ENCODE peak calls at places on chromosomes 6 and 20, in ten cellular contexts. One of them, this sample, is unnamed.

GRCh38 chr6:42226251-42227143 is 8.8 kb upstream of the MRPS10 start:
- DNase-seq in AG09309: no peak
- DNase-seq in upper lobe of right lung: no peak
- DNase-seq in dorsolateral prefrontal cortex: no peak
- DNase-seq in body of pancreas: peak; percentile 13
- DNase-seq in upper lobe of left lung: no peak
- DNase-seq in fibroblast of pulmonary artery: peak; percentile 28
- DNase-seq in neural crest cell: no peak
- DNase-seq in HFF-Myc: no peak
- DNase-seq in cardiac muscle cell: no peak
- DNase-seq in this sample: peak; percentile 47

GRCh38 chr6:3392930-3393575 is 63.8 kb downstream of the SLC22A23 start:
- DNase-seq in AG09309: no peak
- DNase-seq in upper lobe of right lung: no peak
- DNase-seq in dorsolateral prefrontal cortex: no peak
- DNase-seq in body of pancreas: no peak
- DNase-seq in upper lobe of left lung: no peak
- DNase-seq in fibroblast of pulmonary artery: no peak
- DNase-seq in neural crest cell: no peak
- DNase-seq in HFF-Myc: no peak
- DNase-seq in cardiac muscle cell: no peak
- DNase-seq in this sample: no peak

GRCh38 chr6:143822584-143823024 is 20.5 kb upstream of the LTV1 start:
- DNase-seq in AG09309: peak; percentile 46
- DNase-seq in upper lobe of right lung: no peak
- DNase-seq in dorsolateral prefrontal cortex: no peak
- DNase-seq in body of pancreas: no peak
- DNase-seq in upper lobe of left lung: no peak
- DNase-seq in fibroblast of pulmonary artery: peak; percentile 72
- DNase-seq in neural crest cell: no peak
- DNase-seq in HFF-Myc: no peak
- DNase-seq in cardiac muscle cell: peak; percentile 74
- DNase-seq in this sample: peak; percentile 90

GRCh38 chr6:25169551-25170335 is 109.4 kb upstream of the CARMIL1 start:
- DNase-seq in AG09309: no peak
- DNase-seq in upper lobe of right lung: no peak
- DNase-seq in dorsolateral prefrontal cortex: no peak
- DNase-seq in body of pancreas: no peak
- DNase-seq in upper lobe of left lung: no peak
- DNase-seq in fibroblast of pulmonary artery: no peak
- DNase-seq in neural crest cell: no peak
- DNase-seq in HFF-Myc: no peak
- DNase-seq in cardiac muscle cell: no peak
- DNase-seq in this sample: peak; percentile 51

GRCh38 chr6:141107562-141108160 is 1025.1 kb upstream of the GJE1 start:
- DNase-seq in AG09309: no peak
- DNase-seq in upper lobe of right lung: no peak
- DNase-seq in dorsolateral prefrontal cortex: no peak
- DNase-seq in body of pancreas: no peak
- DNase-seq in upper lobe of left lung: no peak
- DNase-seq in fibroblast of pulmonary artery: peak; percentile 65
- DNase-seq in neural crest cell: no peak
- DNase-seq in HFF-Myc: peak; percentile 17
- DNase-seq in cardiac muscle cell: peak; percentile 14
- DNase-seq in this sample: peak; percentile 41

GRCh38 chr6:161198176-161198575 is 75.7 kb downstream of the AGPAT4 start:
- DNase-seq in AG09309: peak; percentile 33
- DNase-seq in upper lobe of right lung: no peak
- DNase-seq in dorsolateral prefrontal cortex: no peak
- DNase-seq in body of pancreas: no peak
- DNase-seq in upper lobe of left lung: no peak
- DNase-seq in fibroblast of pulmonary artery: peak; percentile 72
- DNase-seq in neural crest cell: no peak
- DNase-seq in HFF-Myc: no peak
- DNase-seq in cardiac muscle cell: peak; percentile 72
- DNase-seq in this sample: peak; percentile 89

GRCh38 chr6:167092672-167093339 is 30.1 kb upstream of the CCR6 start:
- DNase-seq in AG09309: no peak
- DNase-seq in upper lobe of right lung: no peak
- DNase-seq in dorsolateral prefrontal cortex: no peak
- DNase-seq in body of pancreas: no peak
- DNase-seq in upper lobe of left lung: no peak
- DNase-seq in fibroblast of pulmonary artery: no peak
- DNase-seq in neural crest cell: no peak
- DNase-seq in HFF-Myc: no peak
- DNase-seq in cardiac muscle cell: no peak
- DNase-seq in this sample: no peak

GRCh38 chr20:54048489-54048888 is 21.9 kb downstream of the BCAS1 start:
- DNase-seq in AG09309: no peak
- DNase-seq in upper lobe of right lung: no peak
- DNase-seq in dorsolateral prefrontal cortex: no peak
- DNase-seq in body of pancreas: no peak
- DNase-seq in upper lobe of left lung: no peak
- DNase-seq in fibroblast of pulmonary artery: no peak
- DNase-seq in neural crest cell: no peak
- DNase-seq in HFF-Myc: no peak
- DNase-seq in cardiac muscle cell: no peak
- DNase-seq in this sample: no peak

GRCh38 chr6:100449239-100449691 is 15.5 kb downstream of the SIM1 start:
- DNase-seq in AG09309: no peak
- DNase-seq in upper lobe of right lung: no peak
- DNase-seq in dorsolateral prefrontal cortex: no peak
- DNase-seq in body of pancreas: no peak
- DNase-seq in upper lobe of left lung: no peak
- DNase-seq in fibroblast of pulmonary artery: no peak
- DNase-seq in neural crest cell: no peak
- DNase-seq in HFF-Myc: no peak
- DNase-seq in cardiac muscle cell: no peak
- DNase-seq in this sample: no peak

GRCh38 chr6:112037783-112038216 is 16.1 kb upstream of the CCN6 start:
- DNase-seq in AG09309: peak; percentile 92
- DNase-seq in upper lobe of right lung: no peak
- DNase-seq in dorsolateral prefrontal cortex: peak; percentile 49
- DNase-seq in body of pancreas: peak; percentile 43
- DNase-seq in upper lobe of left lung: peak; percentile 48
- DNase-seq in fibroblast of pulmonary artery: peak; percentile 95
- DNase-seq in neural crest cell: no peak
- DNase-seq in HFF-Myc: no peak
- DNase-seq in cardiac muscle cell: peak; percentile 94
- DNase-seq in this sample: peak; percentile 97

GRCh38 chr20:18983796-18984195 is 170.2 kb downstream of the SCP2D1 start:
- DNase-seq in AG09309: no peak
- DNase-seq in upper lobe of right lung: no peak
- DNase-seq in dorsolateral prefrontal cortex: no peak
- DNase-seq in body of pancreas: peak; percentile 32
- DNase-seq in upper lobe of left lung: no peak
- DNase-seq in fibroblast of pulmonary artery: no peak
- DNase-seq in neural crest cell: no peak
- DNase-seq in HFF-Myc: no peak
- DNase-seq in cardiac muscle cell: no peak
- DNase-seq in this sample: no peak

GRCh38 chr6:25875563-25875905 is 1.5 kb upstream of the SLC17A3 start:
- DNase-seq in AG09309: no peak
- DNase-seq in upper lobe of right lung: no peak
- DNase-seq in dorsolateral prefrontal cortex: no peak
- DNase-seq in body of pancreas: no peak
- DNase-seq in upper lobe of left lung: no peak
- DNase-seq in fibroblast of pulmonary artery: no peak
- DNase-seq in neural crest cell: no peak
- DNase-seq in HFF-Myc: no peak
- DNase-seq in cardiac muscle cell: no peak
- DNase-seq in this sample: no peak

GRCh38 chr6:128305228-128305627 is 215.2 kb downstream of the PTPRK start:
- DNase-seq in AG09309: peak; percentile 3
- DNase-seq in upper lobe of right lung: no peak
- DNase-seq in dorsolateral prefrontal cortex: no peak
- DNase-seq in body of pancreas: no peak
- DNase-seq in upper lobe of left lung: no peak
- DNase-seq in fibroblast of pulmonary artery: no peak
- DNase-seq in neural crest cell: no peak
- DNase-seq in HFF-Myc: no peak
- DNase-seq in cardiac muscle cell: no peak
- DNase-seq in this sample: no peak

GRCh38 chr6:83867527-83868161 is 8.2 kb downstream of the CYB5R4 start:
- DNase-seq in AG09309: peak; percentile 96
- DNase-seq in upper lobe of right lung: peak; percentile 72
- DNase-seq in dorsolateral prefrontal cortex: no peak
- DNase-seq in body of pancreas: peak; percentile 61
- DNase-seq in upper lobe of left lung: peak; percentile 83
- DNase-seq in fibroblast of pulmonary artery: peak; percentile 94
- DNase-seq in neural crest cell: peak; percentile 3
- DNase-seq in HFF-Myc: peak; percentile 83
- DNase-seq in cardiac muscle cell: peak; percentile 97
- DNase-seq in this sample: peak; percentile 94

GRCh38 chr6:105029581-105029980 is 72.7 kb downstream of the LIN28B start:
- DNase-seq in AG09309: no peak
- DNase-seq in upper lobe of right lung: no peak
- DNase-seq in dorsolateral prefrontal cortex: no peak
- DNase-seq in body of pancreas: no peak
- DNase-seq in upper lobe of left lung: no peak
- DNase-seq in fibroblast of pulmonary artery: no peak
- DNase-seq in neural crest cell: no peak
- DNase-seq in HFF-Myc: no peak
- DNase-seq in cardiac muscle cell: no peak
- DNase-seq in this sample: no peak

GRCh38 chr20:15378151-15378550 is 1040.7 kb upstream of the FLRT3 start:
- DNase-seq in AG09309: no peak
- DNase-seq in upper lobe of right lung: no peak
- DNase-seq in dorsolateral prefrontal cortex: no peak
- DNase-seq in body of pancreas: no peak
- DNase-seq in upper lobe of left lung: no peak
- DNase-seq in fibroblast of pulmonary artery: no peak
- DNase-seq in neural crest cell: no peak
- DNase-seq in HFF-Myc: no peak
- DNase-seq in cardiac muscle cell: no peak
- DNase-seq in this sample: no peak
- TF ChIP-seq CTCF in AG09309: no peak
- TF ChIP-seq CTCF in upper lobe of right lung: no peak
- TF ChIP-seq CTCF in dorsolateral prefrontal cortex: no peak
- TF ChIP-seq CTCF in body of pancreas: no peak
- TF ChIP-seq CTCF in upper lobe of left lung: no peak
- TF ChIP-seq CTCF in fibroblast of pulmonary artery: no peak
- TF ChIP-seq CTCF in neural crest cell: no peak
- TF ChIP-seq CTCF in HFF-Myc: peak; percentile 33
- TF ChIP-seq CTCF in cardiac muscle cell: no peak
- TF ChIP-seq CTCF in this sample: no peak

GRCh38 chr6:151375833-151376232 is 15.5 kb downstream of the ZBTB2 start:
- DNase-seq in AG09309: no peak
- DNase-seq in upper lobe of right lung: no peak
- DNase-seq in dorsolateral prefrontal cortex: no peak
- DNase-seq in body of pancreas: no peak
- DNase-seq in upper lobe of left lung: no peak
- DNase-seq in fibroblast of pulmonary artery: no peak
- DNase-seq in neural crest cell: no peak
- DNase-seq in HFF-Myc: no peak
- DNase-seq in cardiac muscle cell: no peak
- DNase-seq in this sample: no peak

GRCh38 chr6:151374024-151374423 is 17.3 kb downstream of the ZBTB2 start:
- DNase-seq in AG09309: no peak
- DNase-seq in upper lobe of right lung: no peak
- DNase-seq in dorsolateral prefrontal cortex: no peak
- DNase-seq in body of pancreas: peak; percentile 8
- DNase-seq in upper lobe of left lung: peak; percentile 42
- DNase-seq in fibroblast of pulmonary artery: peak; percentile 26
- DNase-seq in neural crest cell: peak; percentile 37
- DNase-seq in HFF-Myc: no peak
- DNase-seq in cardiac muscle cell: peak; percentile 27
- DNase-seq in this sample: no peak

GRCh38 chr6:151365233-151365632 is 26.1 kb downstream of the ZBTB2 start:
- DNase-seq in AG09309: no peak
- DNase-seq in upper lobe of right lung: no peak
- DNase-seq in dorsolateral prefrontal cortex: no peak
- DNase-seq in body of pancreas: no peak
- DNase-seq in upper lobe of left lung: no peak
- DNase-seq in fibroblast of pulmonary artery: no peak
- DNase-seq in neural crest cell: no peak
- DNase-seq in HFF-Myc: no peak
- DNase-seq in cardiac muscle cell: no peak
- DNase-seq in this sample: no peak

GRCh38 chr6:151372164-151372563 is 19.2 kb downstream of the ZBTB2 start:
- DNase-seq in AG09309: no peak
- DNase-seq in upper lobe of right lung: no peak
- DNase-seq in dorsolateral prefrontal cortex: no peak
- DNase-seq in body of pancreas: no peak
- DNase-seq in upper lobe of left lung: no peak
- DNase-seq in fibroblast of pulmonary artery: no peak
- DNase-seq in neural crest cell: no peak
- DNase-seq in HFF-Myc: no peak
- DNase-seq in cardiac muscle cell: peak; percentile 23
- DNase-seq in this sample: no peak

GRCh38 chr6:151370509-151371078 is 20.8 kb downstream of the ZBTB2 start:
- DNase-seq in AG09309: no peak
- DNase-seq in upper lobe of right lung: no peak
- DNase-seq in dorsolateral prefrontal cortex: no peak
- DNase-seq in body of pancreas: no peak
- DNase-seq in upper lobe of left lung: no peak
- DNase-seq in fibroblast of pulmonary artery: peak; percentile 43
- DNase-seq in neural crest cell: no peak
- DNase-seq in HFF-Myc: no peak
- DNase-seq in cardiac muscle cell: peak; percentile 33
- DNase-seq in this sample: peak; percentile 58
- TF ChIP-seq CTCF in AG09309: no peak
- TF ChIP-seq CTCF in upper lobe of right lung: no peak
- TF ChIP-seq CTCF in dorsolateral prefrontal cortex: no peak
- TF ChIP-seq CTCF in body of pancreas: no peak
- TF ChIP-seq CTCF in upper lobe of left lung: no peak
- TF ChIP-seq CTCF in fibroblast of pulmonary artery: peak; percentile 38
- TF ChIP-seq CTCF in neural crest cell: peak; percentile 38
- TF ChIP-seq CTCF in HFF-Myc: no peak
- TF ChIP-seq CTCF in cardiac muscle cell: peak; percentile 37
- TF ChIP-seq CTCF in this sample: peak; percentile 39

DNA sequence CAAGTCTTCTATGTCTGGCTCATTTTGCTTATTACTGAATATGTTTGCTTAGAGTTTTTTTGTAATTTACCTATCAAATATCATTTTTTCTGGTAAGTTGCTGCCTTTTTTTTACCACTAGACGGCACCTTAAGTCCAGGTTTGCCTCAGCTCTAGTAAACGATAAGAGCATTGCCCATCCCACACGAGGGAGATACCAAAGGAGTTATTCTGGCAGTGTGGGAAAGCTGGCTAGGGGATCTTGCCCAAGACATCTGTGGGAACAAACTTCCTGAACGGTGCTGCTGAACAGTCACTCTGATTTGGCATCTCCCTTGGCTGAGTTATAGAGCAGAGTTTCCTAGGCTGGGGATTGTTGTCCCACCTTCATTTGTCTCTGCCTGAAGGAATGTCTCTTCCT is 306.4 kb downstream of the COL12A1 start:
- DNase-seq in AG09309: no peak
- DNase-seq in upper lobe of right lung: no peak
- DNase-seq in dorsolateral prefrontal cortex: no peak
- DNase-seq in body of pancreas: no peak
- DNase-seq in upper lobe of left lung: no peak
- DNase-seq in fibroblast of pulmonary artery: peak; percentile 76
- DNase-seq in neural crest cell: no peak
- DNase-seq in HFF-Myc: no peak
- DNase-seq in cardiac muscle cell: peak; percentile 72
- DNase-seq in this sample: peak; percentile 69
- TF ChIP-seq CTCF in AG09309: peak; percentile 33
- TF ChIP-seq CTCF in upper lobe of right lung: no peak
- TF ChIP-seq CTCF in dorsolateral prefrontal cortex: no peak
- TF ChIP-seq CTCF in body of pancreas: no peak
- TF ChIP-seq CTCF in upper lobe of left lung: no peak
- TF ChIP-seq CTCF in fibroblast of pulmonary artery: peak; percentile 44
- TF ChIP-seq CTCF in neural crest cell: no peak
- TF ChIP-seq CTCF in HFF-Myc: no peak
- TF ChIP-seq CTCF in cardiac muscle cell: peak; percentile 36
- TF ChIP-seq CTCF in this sample: peak; percentile 48

GRCh38 chr6:31474871-31475286 is 23.1 kb upstream of the MICB start:
- DNase-seq in AG09309: no peak
- DNase-seq in upper lobe of right lung: no peak
- DNase-seq in dorsolateral prefrontal cortex: no peak
- DNase-seq in body of pancreas: no peak
- DNase-seq in upper lobe of left lung: no peak
- DNase-seq in fibroblast of pulmonary artery: no peak
- DNase-seq in neural crest cell: no peak
- DNase-seq in HFF-Myc: no peak
- DNase-seq in cardiac muscle cell: no peak
- DNase-seq in this sample: no peak
- TF ChIP-seq CTCF in AG09309: peak; percentile 36
- TF ChIP-seq CTCF in upper lobe of right lung: peak; percentile 26
- TF ChIP-seq CTCF in dorsolateral prefrontal cortex: no peak
- TF ChIP-seq CTCF in body of pancreas: no peak
- TF ChIP-seq CTCF in upper lobe of left lung: no peak
- TF ChIP-seq CTCF in fibroblast of pulmonary artery: peak; percentile 32
- TF ChIP-seq CTCF in neural crest cell: peak; percentile 37
- TF ChIP-seq CTCF in HFF-Myc: peak; percentile 39
- TF ChIP-seq CTCF in cardiac muscle cell: peak; percentile 33
- TF ChIP-seq CTCF in this sample: peak; percentile 42

This sample was measured in fibroblast of the aortic adventitia.